ENCODE peak calls at places on chromosomes 2 and 18, in five cellular contexts. One of them, this sample, is unnamed.

GRCh38 chr2:73823916-73824523 is 4.7 kb upstream of the STAMBP start:
- DNase-seq in heart right ventricle: peak; percentile 71
- DNase-seq in AG04450: peak; percentile 76
- DNase-seq in HL-60: peak; percentile 63
- DNase-seq in AG10803: peak; percentile 87
- DNase-seq in this sample: no peak

GRCh38 chr2:112201706-112202430 is 53.0 kb downstream of the ZC3H8 start:
- DNase-seq in heart right ventricle: no peak
- DNase-seq in AG04450: no peak
- DNase-seq in HL-60: no peak
- DNase-seq in AG10803: no peak
- DNase-seq in this sample: no peak

GRCh38 chr2:133390151-133390550 is 178.1 kb downstream of the NCKAP5 start:
- DNase-seq in heart right ventricle: no peak
- DNase-seq in AG04450: no peak
- DNase-seq in HL-60: no peak
- DNase-seq in AG10803: peak; percentile 68
- DNase-seq in this sample: no peak

GRCh38 chr2:181112916-181113315 is 132.5 kb downstream of the UBE2E3 start:
- DNase-seq in heart right ventricle: no peak
- DNase-seq in AG04450: no peak
- DNase-seq in HL-60: no peak
- DNase-seq in AG10803: no peak
- DNase-seq in this sample: no peak

GRCh38 chr2:157788201-157788600 is 87.9 kb downstream of the ACVR1 start:
- DNase-seq in heart right ventricle: no peak
- DNase-seq in AG04450: no peak
- DNase-seq in HL-60: no peak
- DNase-seq in AG10803: no peak
- DNase-seq in this sample: no peak

GRCh38 chr2:235217814-235218213 is 266.0 kb downstream of the SH3BP4 start:
- DNase-seq in heart right ventricle: no peak
- DNase-seq in AG04450: no peak
- DNase-seq in HL-60: no peak
- DNase-seq in AG10803: peak; percentile 85
- DNase-seq in this sample: no peak

GRCh38 chr2:154924531-154924930 is 226.0 kb downstream of the KCNJ3 start:
- DNase-seq in heart right ventricle: no peak
- DNase-seq in AG04450: no peak
- DNase-seq in HL-60: no peak
- DNase-seq in AG10803: no peak
- DNase-seq in this sample: no peak

GRCh38 chr2:113872201-113872600 is 17.7 kb upstream of the ACTR3 start:
- DNase-seq in heart right ventricle: no peak
- DNase-seq in AG04450: no peak
- DNase-seq in HL-60: no peak
- DNase-seq in AG10803: peak; percentile 91
- DNase-seq in this sample: no peak

DNA sequence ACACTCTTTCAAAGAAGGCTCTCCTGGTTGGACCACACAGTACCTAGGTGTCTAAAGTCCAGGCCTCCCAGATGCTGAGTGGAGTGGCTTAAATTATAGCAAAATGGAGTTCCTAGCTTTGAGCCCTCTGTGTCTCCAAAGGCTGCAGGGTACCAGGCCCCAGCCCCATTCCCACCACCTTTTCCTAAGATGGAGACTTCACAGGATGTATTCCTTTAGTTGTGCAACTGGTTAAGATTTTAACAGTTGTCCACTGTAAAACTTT is 4.9 kb downstream of the SMAD7 start:
- DNase-seq in heart right ventricle: no peak
- DNase-seq in AG04450: no peak
- DNase-seq in HL-60: no peak
- DNase-seq in AG10803: no peak
- DNase-seq in this sample: no peak
- H3K4me3 ChIP-seq in heart right ventricle: no peak overlapping the region
- H3K4me3 ChIP-seq in AG04450: no peak overlapping the region
- H3K4me3 ChIP-seq in HL-60: no peak overlapping the region
- H3K4me3 ChIP-seq in AG10803: no peak overlapping the region
- H3K4me3 ChIP-seq in this sample: peak overlapping the region; percentile 79

GRCh38 chr18:7566587-7567486 is at the start of gene PTPRM:
- DNase-seq in heart right ventricle: peak; percentile 94
- DNase-seq in AG04450: no peak
- DNase-seq in HL-60: peak; percentile 49
- DNase-seq in AG10803: peak; percentile 83
- DNase-seq in this sample: peak; percentile 94
- TF ChIP-seq CTCF in heart right ventricle: peak; percentile 38
- TF ChIP-seq CTCF in AG04450: peak; percentile 29
- TF ChIP-seq CTCF in HL-60: no peak
- TF ChIP-seq CTCF in AG10803: no peak
- TF ChIP-seq CTCF in this sample: peak; percentile 75

DNA sequence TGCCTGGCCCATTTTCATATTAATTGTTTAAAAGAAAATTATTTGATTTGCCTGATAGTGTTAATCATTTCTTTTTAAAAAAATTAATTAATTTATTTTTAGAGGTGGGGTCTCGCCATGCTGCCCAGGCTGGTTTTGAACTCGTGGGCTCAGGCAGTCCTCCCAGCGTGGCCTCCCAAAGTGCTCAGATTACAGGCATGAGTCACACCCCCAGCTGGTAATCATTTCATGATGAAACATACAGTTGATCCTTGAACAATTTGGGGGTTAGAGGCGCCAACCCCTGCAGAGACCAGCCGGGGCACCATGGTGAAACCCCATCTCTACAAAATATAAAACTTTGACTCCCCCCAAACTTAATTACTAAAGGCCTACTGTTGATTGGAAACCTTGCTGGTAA is 7.9 kb downstream of the GPN1 start:
- DNase-seq in heart right ventricle: no peak
- DNase-seq in AG04450: no peak
- DNase-seq in HL-60: no peak
- DNase-seq in AG10803: no peak
- DNase-seq in this sample: no peak
- H3K4me3 ChIP-seq in heart right ventricle: no peak overlapping the region
- H3K4me3 ChIP-seq in AG04450: no peak overlapping the region
- H3K4me3 ChIP-seq in HL-60: no peak overlapping the region
- H3K4me3 ChIP-seq in AG10803: no peak overlapping the region
- H3K4me3 ChIP-seq in this sample: no peak overlapping the region

GRCh38 chr2:98534761-98535160 is 73.6 kb downstream of the COA5 start:
- DNase-seq in heart right ventricle: no peak
- DNase-seq in AG04450: no peak
- DNase-seq in HL-60: no peak
- DNase-seq in AG10803: no peak
- DNase-seq in this sample: no peak

GRCh38 chr2:98530114-98530513 is 78.2 kb downstream of the COA5 start:
- DNase-seq in heart right ventricle: no peak
- DNase-seq in AG04450: no peak
- DNase-seq in HL-60: no peak
- DNase-seq in AG10803: no peak
- DNase-seq in this sample: no peak

GRCh38 chr2:98528349-98528748 is 80.0 kb downstream of the COA5 start:
- DNase-seq in heart right ventricle: no peak
- DNase-seq in AG04450: no peak
- DNase-seq in HL-60: no peak
- DNase-seq in AG10803: no peak
- DNase-seq in this sample: no peak

GRCh38 chr2:98533547-98533946 is 74.8 kb downstream of the COA5 start:
- DNase-seq in heart right ventricle: no peak
- DNase-seq in AG04450: no peak
- DNase-seq in HL-60: no peak
- DNase-seq in AG10803: no peak
- DNase-seq in this sample: no peak

GRCh38 chr2:98532761-98533160 is 75.6 kb downstream of the COA5 start:
- DNase-seq in heart right ventricle: no peak
- DNase-seq in AG04450: no peak
- DNase-seq in HL-60: no peak
- DNase-seq in AG10803: no peak
- DNase-seq in this sample: no peak
- TF ChIP-seq CTCF in heart right ventricle: no peak
- TF ChIP-seq CTCF in AG04450: no peak
- TF ChIP-seq CTCF in HL-60: no peak
- TF ChIP-seq CTCF in AG10803: no peak
- TF ChIP-seq CTCF in this sample: no peak

GRCh38 chr2:170815311-170815710 is 1.4 kb upstream of the GAD1 start:
- DNase-seq in heart right ventricle: no peak
- DNase-seq in AG04450: no peak
- DNase-seq in HL-60: no peak
- DNase-seq in AG10803: no peak
- DNase-seq in this sample: no peak

GRCh38 chr2:170814551-170815245 is 2.0 kb upstream of the GAD1 start:
- DNase-seq in heart right ventricle: no peak
- DNase-seq in AG04450: no peak
- DNase-seq in HL-60: no peak
- DNase-seq in AG10803: no peak
- DNase-seq in this sample: no peak

GRCh38 chr2:170815746-170816498 is 765 bp upstream of the GAD1 start:
- DNase-seq in heart right ventricle: peak; percentile 54
- DNase-seq in AG04450: no peak
- DNase-seq in HL-60: peak; percentile 50
- DNase-seq in AG10803: peak; percentile 24
- DNase-seq in this sample: peak; percentile 51

GRCh38 chr2:170813611-170814550 is 2.8 kb upstream of the GAD1 start:
- DNase-seq in heart right ventricle: no peak
- DNase-seq in AG04450: no peak
- DNase-seq in HL-60: no peak
- DNase-seq in AG10803: peak; percentile 49
- DNase-seq in this sample: no peak

DNA sequence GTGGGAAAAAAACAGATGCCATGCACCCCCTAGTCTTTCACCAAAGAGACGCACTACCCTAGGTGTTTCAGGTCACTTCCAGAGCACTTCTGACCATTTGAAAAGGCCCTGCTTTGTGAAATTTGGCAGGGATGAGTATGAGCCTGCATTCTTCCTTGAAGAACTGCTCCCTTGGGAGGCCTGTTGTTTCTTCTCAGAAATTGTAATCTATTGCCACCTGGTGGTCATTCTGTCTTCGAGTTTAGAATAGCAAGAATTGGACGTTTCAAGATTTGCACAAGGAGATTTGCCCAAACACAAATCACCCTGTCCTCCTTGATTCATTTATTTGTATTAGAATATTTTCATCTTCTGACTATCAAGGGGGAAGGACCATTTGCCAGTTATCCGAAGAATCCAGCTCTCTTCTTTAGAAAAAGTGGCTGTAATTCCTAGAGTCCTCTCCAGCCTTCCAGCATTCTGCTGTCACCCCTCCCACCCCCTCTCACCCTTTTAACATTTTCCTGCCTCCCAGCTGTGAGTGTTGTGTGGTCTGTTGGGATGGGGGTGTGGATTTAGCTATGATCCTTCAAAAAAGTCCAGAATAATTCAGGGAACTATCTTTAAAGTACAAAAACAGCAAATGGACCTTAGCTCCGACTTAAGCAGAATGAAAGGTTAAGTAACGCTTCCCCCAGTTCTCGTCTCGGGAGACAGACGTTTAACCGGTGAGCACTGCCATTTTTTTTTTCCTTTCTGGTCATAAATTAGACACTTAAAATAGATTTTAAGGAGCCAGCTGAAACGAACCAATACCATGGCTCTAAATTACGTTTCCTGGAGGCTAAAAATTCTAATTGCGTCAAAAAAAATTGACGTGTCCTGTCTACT is 3.7 kb upstream of the GAD1 start:
- DNase-seq in heart right ventricle: peak; percentile 82
- DNase-seq in AG04450: peak; percentile 55
- DNase-seq in HL-60: peak; percentile 64
- DNase-seq in AG10803: peak; percentile 95
- DNase-seq in this sample: no peak
- H3K4me3 ChIP-seq in heart right ventricle: no peak overlapping the region
- H3K4me3 ChIP-seq in AG04450: no peak overlapping the region
- H3K4me3 ChIP-seq in HL-60: no peak overlapping the region
- H3K4me3 ChIP-seq in AG10803: no peak overlapping the region
- H3K4me3 ChIP-seq in this sample: no peak overlapping the region

GRCh38 chr18:13267517-13267916 is 49.0 kb downstream of the LDLRAD4 start:
- DNase-seq in heart right ventricle: no peak
- DNase-seq in AG04450: no peak
- DNase-seq in HL-60: no peak
- DNase-seq in AG10803: peak; percentile 5
- DNase-seq in this sample: no peak

GRCh38 chr18:13265901-13266207 is 47.3 kb downstream of the LDLRAD4 start:
- DNase-seq in heart right ventricle: no peak
- DNase-seq in AG04450: no peak
- DNase-seq in HL-60: no peak
- DNase-seq in AG10803: peak; percentile 14
- DNase-seq in this sample: no peak

GRCh38 chr18:13268035-13268700 is 49.6 kb downstream of the LDLRAD4 start:
- DNase-seq in heart right ventricle: no peak
- DNase-seq in AG04450: no peak
- DNase-seq in HL-60: no peak
- DNase-seq in AG10803: peak; percentile 64
- DNase-seq in this sample: no peak

GRCh38 chr18:13264986-13265900 is 46.7 kb downstream of the LDLRAD4 start:
- DNase-seq in heart right ventricle: no peak
- DNase-seq in AG04450: no peak
- DNase-seq in HL-60: no peak
- DNase-seq in AG10803: no peak
- DNase-seq in this sample: no peak

GRCh38 chr18:13266208-13267100 is 47.9 kb downstream of the LDLRAD4 start:
- DNase-seq in heart right ventricle: peak; percentile 52
- DNase-seq in AG04450: no peak
- DNase-seq in HL-60: no peak
- DNase-seq in AG10803: peak; percentile 38
- DNase-seq in this sample: peak; percentile 70
- TF ChIP-seq CTCF in heart right ventricle: no peak
- TF ChIP-seq CTCF in AG04450: no peak
- TF ChIP-seq CTCF in HL-60: no peak
- TF ChIP-seq CTCF in AG10803: no peak
- TF ChIP-seq CTCF in this sample: no peak

This sample was measured in psoas muscle.